ENCODE peak calls at places on chromosome 14, in six cellular contexts. R is A549, A is lower lobe of right lung, U is spleen, X is epithelial cell of esophagus, P is astrocyte of the spinal cord. Q is an unnamed sample.

GRCh38 chr14:34060747-34061050 is 109.8 kb upstream of the EGLN3 start:
- DNase-seq in R (no peak), A (no peak), U (no peak), X (no peak), P (no peak), Q (no peak)

GRCh38 chr14:85533821-85534271 is 3.9 kb downstream of the FLRT2 start:
- DNase-seq in R (no peak), A (peak; percentile 42), U (no peak), X (peak; percentile 30), P (peak; percentile 16), Q (no peak)

GRCh38 chr14:39175445-39176262 is 600 bp downstream of the PNN start:
- DNase-seq in R (no peak), A (no peak), U (peak; percentile 92), X (peak; percentile 32), P (no peak), Q (peak; percentile 30)

GRCh38 chr14:50044040-50044651 is 72.2 kb downstream of the VCPKMT start:
- DNase-seq in R (no peak), A (no peak), U (no peak), X (no peak), P (no peak), Q (no peak)

GRCh38 chr14:31992051-31992450 is 85.1 kb upstream of the ARHGAP5 start:
- DNase-seq in R (peak; percentile 53), A (no peak), U (no peak), X (peak; percentile 90), P (peak; percentile 70), Q (no peak)

GRCh38 chr14:103367995-103368394 is 17.2 kb upstream of the MARK3 start:
- DNase-seq in R (no peak), A (no peak), U (no peak), X (no peak), P (no peak), Q (no peak)

GRCh38 chr14:102155150-102155549 is 15.5 kb downstream of the WDR20 start:
- DNase-seq in R (no peak), A (no peak), U (no peak), X (no peak), P (peak; percentile 21), Q (no peak)

GRCh38 chr14:64755661-64756265 is 51.5 kb downstream of the PLEKHG3 start:
- DNase-seq in R (no peak), A (no peak), U (no peak), X (peak; percentile 97), P (peak; percentile 22), Q (no peak)

GRCh38 chr14:105902131-105902898 is 375.9 kb downstream of the TMEM121 start:
- DNase-seq in R (no peak), A (no peak), U (no peak), X (no peak), P (no peak), Q (no peak)

GRCh38 chr14:55721353-55721752 is 141.3 kb downstream of the KTN1 start:
- DNase-seq in R (peak; percentile 26), A (no peak), U (no peak), X (peak; percentile 77), P (peak; percentile 95), Q (no peak)

GRCh38 chr14:102573591-102574046 is 18.8 kb upstream of the RCOR1 start:
- DNase-seq in R (no peak), A (no peak), U (no peak), X (no peak), P (no peak), Q (no peak)

GRCh38 chr14:83548061-83548839 is 1981.7 kb upstream of the FLRT2 start:
- DNase-seq in R (no peak), A (no peak), U (no peak), X (peak; percentile 1), P (peak; percentile 17), Q (no peak)

GRCh38 chr14:35355981-35356839 is 48.3 kb downstream of the NFKBIA start:
- DNase-seq in R (peak; percentile 68), A (peak; percentile 43), U (no peak), X (peak; percentile 46), P (no peak), Q (no peak)

GRCh38 chr14:102527255-102528232 is 18.0 kb upstream of the ANKRD9 start:
- DNase-seq in R (peak; percentile 89), A (no peak), U (no peak), X (peak; percentile 96), P (no peak), Q (no peak)

GRCh38 chr14:98578204-98578603 is 693.8 kb downstream of the BCL11B start:
- DNase-seq in R (peak; percentile 13), A (no peak), U (no peak), X (peak; percentile 94), P (peak; percentile 61), Q (no peak)

DNA sequence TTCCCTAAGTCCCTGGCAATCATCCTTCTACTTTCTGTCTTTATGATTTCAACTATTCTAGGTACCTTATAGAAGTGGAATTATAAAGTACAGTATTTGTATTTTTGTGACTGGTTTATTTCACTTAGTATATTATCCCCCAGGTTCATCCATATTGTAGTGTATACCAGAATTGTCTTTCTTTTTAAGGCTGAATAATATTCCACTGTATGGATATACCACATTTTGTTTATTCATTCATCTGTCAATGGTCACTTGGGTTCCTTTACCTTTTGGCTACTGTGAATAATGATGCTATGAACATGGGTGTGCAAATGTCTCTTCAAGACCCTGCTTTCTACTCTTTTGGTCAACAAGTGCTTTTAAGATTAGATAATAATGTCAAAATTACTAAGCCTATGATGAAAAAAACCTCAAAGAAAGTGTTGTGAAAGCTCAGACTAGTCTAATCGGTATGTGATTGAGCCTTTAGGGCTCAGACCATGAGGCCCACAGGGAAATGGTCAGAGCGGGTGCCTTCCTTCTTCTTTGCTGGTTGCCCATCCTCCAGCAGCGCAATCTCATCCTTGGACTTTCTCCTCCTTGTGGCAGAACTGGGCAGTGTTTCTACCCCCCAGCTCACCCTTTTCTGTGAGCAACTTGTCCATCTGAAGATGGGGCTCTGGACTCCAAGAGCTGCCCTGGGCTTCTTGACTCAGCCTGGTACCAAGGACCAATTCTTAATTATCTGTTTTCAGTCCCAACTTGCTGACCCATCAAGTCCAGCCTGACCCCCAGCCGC is 105.4 kb downstream of the TTC8 start:
- DNase-seq in R (peak; percentile 12), A (no peak), U (no peak), X (no peak), P (no peak), Q (no peak)
- TF ChIP-seq CTCF in R (no peak), A (no peak), U (no peak), X (no peak), P (no peak), Q (no peak)

DNA sequence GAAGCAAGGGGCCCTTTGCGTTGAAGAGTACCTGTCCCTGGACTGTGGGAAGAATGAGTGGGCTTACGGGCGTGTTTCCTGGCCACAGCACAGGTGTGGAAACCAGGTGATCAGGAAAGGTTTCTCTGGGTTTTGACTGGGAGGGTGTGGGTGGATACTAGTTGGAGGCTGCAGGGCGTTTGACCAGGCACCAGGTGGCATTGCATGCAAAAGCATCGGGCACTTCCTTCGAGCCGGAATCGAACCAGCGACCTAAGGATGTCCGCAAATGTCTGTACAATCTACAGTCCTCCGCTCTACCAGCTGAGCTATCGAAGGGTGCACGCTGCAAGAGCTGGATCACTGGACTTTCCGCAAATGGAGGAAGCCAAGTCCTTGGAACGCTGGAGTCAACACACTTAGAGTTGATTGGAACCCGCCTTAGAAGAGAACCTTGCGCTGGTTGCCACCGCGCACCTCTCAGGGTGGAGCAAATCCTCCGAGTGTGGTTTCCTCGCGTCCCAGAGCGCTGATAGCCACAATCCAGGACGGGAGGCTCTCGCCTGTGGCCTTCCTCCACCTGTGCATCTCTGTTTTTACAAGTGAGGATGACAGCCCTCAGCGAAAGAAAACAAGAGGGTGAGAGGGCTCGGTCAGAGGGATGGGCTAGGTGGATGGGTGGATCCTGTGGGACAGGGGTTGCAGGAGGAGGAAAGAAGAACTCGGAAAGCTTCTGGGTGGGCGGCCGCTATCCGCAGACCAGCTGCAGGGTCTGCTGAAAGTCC is 21.2 kb upstream of the RNASE4 start:
- DNase-seq in R (peak; percentile 99), A (peak; percentile 78), U (peak; percentile 90), X (peak; percentile 89), P (peak; percentile 48), Q (no peak)
- TF ChIP-seq CTCF in R (peak; percentile 46), A (peak; percentile 56), U (peak; percentile 83), X (peak; percentile 75), P (peak; percentile 41), Q (no peak)

GRCh38 chr14:89384023-89384422 is 33.0 kb downstream of the FOXN3 start:
- DNase-seq in R (no peak), A (no peak), U (peak; percentile 94), X (no peak), P (no peak), Q (no peak)
- TF ChIP-seq CTCF in R (no peak), A (no peak), U (no peak), X (no peak), P (no peak), Q (no peak)

DNA sequence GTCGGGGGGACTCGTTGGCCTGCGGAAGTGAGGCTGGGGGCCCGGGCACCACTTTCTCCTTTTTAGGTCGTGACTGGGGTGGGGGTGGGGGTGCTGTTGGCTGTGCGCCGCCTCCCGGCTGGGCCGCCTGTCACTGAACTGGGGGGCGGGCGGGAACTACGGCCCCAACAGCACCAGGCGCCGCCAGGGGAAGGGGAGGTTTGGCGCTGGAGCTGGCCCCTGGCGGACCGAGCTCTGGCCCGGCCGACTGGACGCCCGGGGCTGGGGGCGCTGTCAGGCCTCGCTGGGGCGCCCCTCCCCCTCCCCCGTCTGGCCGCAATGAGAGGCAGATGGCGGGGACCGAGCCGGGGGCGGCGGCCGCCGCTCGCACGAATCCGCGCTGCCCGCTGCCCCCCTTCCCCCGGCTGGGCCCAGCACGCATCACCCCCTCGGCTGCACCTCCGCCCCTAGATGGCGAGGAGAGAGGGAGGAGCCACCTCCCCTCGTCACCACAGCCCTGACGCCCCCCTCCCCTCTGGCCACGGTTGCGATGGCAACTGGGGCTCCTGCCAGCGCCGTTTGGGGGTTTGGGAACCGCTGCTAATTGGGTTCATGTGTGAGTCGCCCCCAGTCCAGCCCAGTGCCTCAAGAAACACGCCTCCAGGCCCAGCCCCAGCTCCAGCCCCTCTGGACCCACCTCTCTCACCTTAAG is 723 bp downstream of the NFATC4 start:
- DNase-seq in R (no peak), A (peak; percentile 57), U (peak; percentile 76), X (no peak), P (peak; percentile 59), Q (no peak)
- TF ChIP-seq CTCF in R (no peak), A (no peak), U (no peak), X (no peak), P (no peak), Q (no peak)